ENCODE peak calls at places on chromosomes 6 and 20, in five cellular contexts. L is activated naive CD8-positive, alpha-beta T cell treated with anti-CD3 and anti-CD28 coated beads, Interleukin-2, amount 50 U/mL, for 24 hours; C is epithelial cell of prostate; Y is MM.1S; H is GM03348. K is an unnamed sample.

GRCh38 chr6:12294851-12295536 is 4.8 kb downstream of the EDN1 start:
- DNase-seq in Y (no peak), H (peak), C (no peak), L (no peak), K (no peak)

GRCh38 chr6:10837009-10837691 is 1.2 kb downstream of the MAK start:
- DNase-seq in C (no peak), L (peak), H (peak), Y (no peak), K (no peak)

GRCh38 chr6:157063176-157063934 is 260.0 kb downstream of the TMEM242 start:
- DNase-seq in C (peak), L (no peak), Y (no peak), H (no peak), K (no peak)

GRCh38 chr6:54697423-54697822 is 149.1 kb upstream of the FAM83B start:
- DNase-seq in H (peak), L (no peak), Y (peak), C (no peak), K (no peak)

GRCh38 chr20:62972270-62973032 is 19.9 kb downstream of the SLC17A9 start:
- DNase-seq in Y (peak), H (peak), C (peak), L (peak), K (no peak)

GRCh38 chr20:63273635-63274380 is 1.2 kb downstream of the ARFGAP1 start:
- DNase-seq in L (no peak), C (peak), Y (no peak), H (peak), K (no peak)

GRCh38 chr6:33975631-33976424 is 170.1 kb downstream of the GRM4 start:
- DNase-seq in Y (no peak), C (no peak), H (no peak), L (no peak), K (no peak)

GRCh38 chr20:32368930-32369329 is 10.8 kb downstream of the ASXL1 start:
- DNase-seq in L (no peak), C (no peak), Y (peak), H (no peak), K (no peak)

GRCh38 chr20:41865938-41866337 is 247.8 kb upstream of the CHD6 start:
- DNase-seq in H (no peak), C (peak), Y (no peak), L (no peak), K (no peak)

GRCh38 chr6:119479860-119480655 is 130.5 kb upstream of the MAN1A1 start:
- DNase-seq in H (peak), L (no peak), Y (no peak), C (peak), K (no peak)

GRCh38 chr6:161393839-161394364 is 120.0 kb upstream of the AGPAT4 start:
- DNase-seq in H (peak), L (peak), Y (peak), C (peak), K (no peak)

GRCh38 chr6:81725127-81725526 is 27.4 kb downstream of the TENT5A start:
- DNase-seq in H (no peak), C (no peak), Y (no peak), L (no peak), K (no peak)

GRCh38 chr20:20941468-20941889 is 164.7 kb downstream of the LINC00237 start:
- DNase-seq in Y (no peak), L (no peak), C (no peak), H (no peak), K (no peak)

GRCh38 chr6:79949235-79949634 is 1.9 kb upstream of the ELOVL4 start:
- DNase-seq in Y (peak), C (peak), L (peak), H (peak), K (no peak)

GRCh38 chr6:111841822-111842221 is 31.4 kb downstream of the FYN start:
- DNase-seq in L (peak), C (no peak), Y (no peak), H (no peak), K (no peak)

GRCh38 chr6:170037541-170038250 is 253.2 kb downstream of the DLL1 start:
- DNase-seq in Y (no peak), L (no peak), H (no peak), C (no peak), K (no peak)

GRCh38 chr6:53347250-53347920 is 1.4 kb downstream of the ELOVL5 start:
- DNase-seq in C (no peak), H (no peak), Y (peak), L (no peak), K (no peak)

GRCh38 chr6:25714765-25715164 is 39.8 kb upstream of the SLC17A4 start:
- DNase-seq in H (no peak), C (no peak), Y (no peak), L (no peak), K (no peak)

GRCh38 chr20:43904195-43904594 is 10.5 kb upstream of the TOX2 start:
- DNase-seq in Y (no peak), H (no peak), C (no peak), L (no peak), K (no peak)

GRCh38 chr6:31559958-31560696 is 12.0 kb upstream of the LTA start:
- DNase-seq in Y (peak), C (no peak), L (peak), H (peak), K (no peak)

GRCh38 chr20:31721408-31722332 is 998 bp downstream of the BCL2L1 start:
- DNase-seq in L (peak), H (no peak), Y (no peak), C (no peak), K (no peak)

GRCh38 chr20:53408728-53409157 is 184.9 kb downstream of the ZNF217 start:
- DNase-seq in H (peak), L (no peak), Y (no peak), C (no peak), K (no peak)

GRCh38 chr6:11093065-11093590 is 506 bp upstream of the SMIM13 start:
- DNase-seq in H (no peak), L (no peak), C (no peak), Y (peak), K (no peak)

GRCh38 chr6:152701081-152701862 is 3.6 kb downstream of the MYCT1 start:
- DNase-seq in C (no peak), Y (no peak), L (no peak), H (no peak), K (no peak)

GRCh38 chr6:154154389-154154967 is 115.4 kb downstream of the OPRM1 start:
- DNase-seq in C (no peak), Y (peak), H (peak), L (peak), K (no peak)

GRCh38 chr6:163876391-163876790 is 461.9 kb downstream of the QKI start:
- DNase-seq in H (no peak), L (no peak), C (no peak), Y (no peak), K (no peak)

GRCh38 chr20:21361266-21361665 is 36.1 kb downstream of the NKX2-4 start:
- DNase-seq in L (no peak), Y (no peak), C (no peak), H (no peak), K (no peak)

GRCh38 chr6:46935687-46936086 is 13.9 kb upstream of the ADGRF5 start:
- DNase-seq in H (no peak), L (no peak), C (no peak), Y (no peak), K (no peak)

GRCh38 chr6:168452685-168453377 is 11.8 kb downstream of the SMOC2 start:
- DNase-seq in Y (no peak), L (no peak), H (no peak), C (no peak), K (no peak)

GRCh38 chr6:149211046-149211571 is 106.4 kb upstream of the TAB2 start:
- DNase-seq in C (no peak), Y (no peak), H (no peak), L (peak), K (no peak)

GRCh38 chr6:157376706-157377230 is 4.2 kb upstream of the ZDHHC14 start:
- DNase-seq in L (no peak), C (no peak), Y (peak), H (peak), K (no peak)

GRCh38 chr6:108589244-108589730 is 28.6 kb downstream of the FOXO3 start:
- DNase-seq in H (no peak), Y (peak), C (peak), L (no peak), K (no peak)

K was measured in cortex of kidney.